ENCODE peak calls at places on chromosome 19, in five cellular contexts. O, U, I, G and W are unnamed samples.
A peak's percentile ranks its signal among the peaks of the same experiment; 100 is the strongest.

GRCh38 chr19:46340051-46340659 is 6.7 kb upstream of the PPP5C start:
- DNase-seq in O (no peak), U (no peak), I (no peak), G (no peak), W (no peak)

GRCh38 chr19:12834976-12835757 is 788 bp upstream of the RTBDN start:
- DNase-seq in O (no peak), U (peak; percentile 50), I (no peak), G (peak; percentile 73), W (no peak)

GRCh38 chr19:35429698-35430097 is 18.4 kb upstream of the FFAR2 start:
- DNase-seq in O (no peak), U (no peak), I (no peak), G (no peak), W (no peak)

GRCh38 chr19:47363758-47364529 is 14.8 kb downstream of the DHX34 start:
- DNase-seq in O (peak; percentile 6), U (no peak), I (no peak), G (peak; percentile 53), W (no peak)

GRCh38 chr19:47713046-47714021 is at the start of gene EHD2:
- DNase-seq in O (peak; percentile 78), U (peak; percentile 91), I (peak; percentile 82), G (peak; percentile 64), W (peak; percentile 93)

GRCh38 chr19:47020992-47021496 is 1.4 kb downstream of the NPAS1 start:
- DNase-seq in O (peak; percentile 24), U (no peak), I (no peak), G (peak; percentile 62), W (no peak)

GRCh38 chr19:50478901-50479715 is 2.5 kb upstream of the GARIN5A start:
- DNase-seq in O (peak; percentile 48), U (no peak), I (no peak), G (peak; percentile 83), W (no peak)

GRCh38 chr19:46861691-46862503 is 1.1 kb downstream of the ARHGAP35 start:
- DNase-seq in O (no peak), U (peak; percentile 49), I (no peak), G (no peak), W (no peak)

GRCh38 chr19:15265849-15266248 is 33.6 kb upstream of the EPHX3 start:
- DNase-seq in O (peak; percentile 95), U (peak; percentile 99), I (peak; percentile 98), G (no peak), W (peak; percentile 98)

GRCh38 chr19:2604747-2605329 is 97.7 kb downstream of the GNG7 start:
- DNase-seq in O (no peak), U (no peak), I (peak; percentile 61), G (no peak), W (no peak)

GRCh38 chr19:48991823-48992570 is 1.1 kb downstream of the GYS1 start:
- DNase-seq in O (peak; percentile 83), U (peak; percentile 60), I (peak; percentile 86), G (peak; percentile 51), W (no peak)

GRCh38 chr19:41175825-41176734 is 16.9 kb upstream of the CYP2S1 start:
- DNase-seq in O (peak; percentile 76), U (peak; percentile 54), I (no peak), G (peak; percentile 96), W (no peak)

GRCh38 chr19:45276284-45276687 is 25.2 kb downstream of the MARK4 start:
- DNase-seq in O (no peak), U (peak; percentile 67), I (no peak), G (no peak), W (no peak)

GRCh38 chr19:35895911-35896642 is 4.3 kb downstream of the NFKBID start:
- DNase-seq in O (no peak), U (no peak), I (no peak), G (no peak), W (no peak)

GRCh38 chr19:3362217-3362907 is 4.0 kb upstream of the NFIC start:
- DNase-seq in O (no peak), U (no peak), I (no peak), G (no peak), W (no peak)

GRCh38 chr19:18481505-18482222 is 40.2 kb downstream of the ELL start:
- DNase-seq in O (no peak), U (no peak), I (no peak), G (no peak), W (no peak)

GRCh38 chr19:48696353-48697010 is 711 bp downstream of the FUT2 start:
- DNase-seq in O (no peak), U (no peak), I (no peak), G (peak; percentile 68), W (no peak)

GRCh38 chr19:24140099-24140498 is 53.1 kb downstream of the ZNF254 start:
- DNase-seq in O (peak; percentile 71), U (no peak), I (no peak), G (no peak), W (no peak)

GRCh38 chr19:53871448-53871847 is 3.8 kb downstream of the MYADM start:
- DNase-seq in O (no peak), U (no peak), I (no peak), G (no peak), W (no peak)

GRCh38 chr19:45677351-45678230 is 9.6 kb downstream of the GIPR start:
- DNase-seq in O (peak; percentile 58), U (peak; percentile 64), I (no peak), G (peak; percentile 100), W (no peak)

GRCh38 chr19:28305513-28305912 is 907.4 kb downstream of the UQCRFS1 start:
- DNase-seq in O (no peak), U (no peak), I (no peak), G (no peak), W (no peak)

GRCh38 chr19:28309072-28309471 is 903.9 kb downstream of the UQCRFS1 start:
- DNase-seq in O (no peak), U (no peak), I (no peak), G (no peak), W (no peak)

GRCh38 chr19:28307963-28308362 is 905.0 kb downstream of the UQCRFS1 start:
- DNase-seq in O (no peak), U (no peak), I (no peak), G (no peak), W (no peak)

GRCh38 chr19:28303502-28303901 is 909.4 kb downstream of the UQCRFS1 start:
- DNase-seq in O (no peak), U (no peak), I (no peak), G (no peak), W (no peak)

DNA sequence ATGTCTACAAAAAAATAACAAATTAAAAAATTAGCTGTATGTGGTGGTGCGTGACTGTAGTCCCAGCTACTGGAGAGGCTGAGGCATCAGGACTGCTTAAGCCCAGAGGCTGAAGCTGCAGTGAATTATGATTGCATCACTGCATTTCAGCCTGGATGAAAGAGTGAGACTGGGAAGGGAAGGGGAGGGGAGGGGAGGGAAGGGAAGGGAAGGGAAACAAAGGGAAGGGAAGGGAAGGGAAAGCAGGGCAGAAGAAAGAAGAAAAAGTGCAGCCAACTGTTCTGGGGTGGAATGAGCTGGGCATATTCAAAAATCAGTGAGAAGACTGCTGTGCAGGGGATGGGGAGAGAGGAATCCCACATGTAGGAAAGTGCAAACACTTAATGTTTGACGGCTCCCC is 905.5 kb downstream of the UQCRFS1 start:
- DNase-seq in O (peak; percentile 79), U (no peak), I (no peak), G (no peak), W (no peak)
- TF ChIP-seq CTCF in O (no peak), U (no peak), I (no peak), G (no peak), W (no peak)

DNA sequence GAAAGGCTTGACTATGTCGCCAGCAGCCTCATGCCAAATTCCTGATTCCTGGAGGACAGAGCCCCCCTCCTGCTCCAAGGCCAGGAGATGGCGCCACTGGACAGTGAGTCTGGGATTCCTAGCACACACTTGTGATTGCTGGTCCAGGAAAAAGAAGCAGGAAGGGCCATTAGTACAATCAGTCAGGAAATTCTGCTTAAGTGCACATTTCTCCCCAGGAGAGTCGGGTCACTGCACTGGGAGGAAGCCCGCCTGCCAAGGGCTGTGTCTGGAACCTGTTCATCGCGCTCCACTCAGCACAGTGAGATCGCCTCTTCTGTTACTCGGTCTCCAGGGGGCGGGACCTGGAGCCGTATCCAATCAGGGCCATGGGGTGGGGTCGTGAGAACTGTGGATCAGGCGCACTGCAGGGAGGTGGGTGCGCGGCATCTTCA is 65.1 kb downstream of the ZNF823 start:
- DNase-seq in O (peak; percentile 71), U (peak; percentile 81), I (peak; percentile 75), G (peak; percentile 87), W (no peak)
- TF ChIP-seq CTCF in O (peak; percentile 89), U (peak; percentile 56), I (peak; percentile 58), G (peak; percentile 93), W (peak; percentile 68)

GRCh38 chr19:40147693-40148347 is 43.4 kb upstream of the MAP3K10 start:
- DNase-seq in O (peak; percentile 71), U (no peak), I (no peak), G (no peak), W (peak; percentile 73)

GRCh38 chr19:40143612-40144011 is 47.6 kb upstream of the MAP3K10 start:
- DNase-seq in O (peak; percentile 38), U (no peak), I (no peak), G (no peak), W (no peak)

GRCh38 chr19:40144151-40144550 is 47.1 kb upstream of the MAP3K10 start:
- DNase-seq in O (no peak), U (no peak), I (no peak), G (no peak), W (no peak)

GRCh38 chr19:40147338-40147692 is 43.9 kb upstream of the MAP3K10 start:
- DNase-seq in O (no peak), U (no peak), I (no peak), G (no peak), W (no peak)

DNA sequence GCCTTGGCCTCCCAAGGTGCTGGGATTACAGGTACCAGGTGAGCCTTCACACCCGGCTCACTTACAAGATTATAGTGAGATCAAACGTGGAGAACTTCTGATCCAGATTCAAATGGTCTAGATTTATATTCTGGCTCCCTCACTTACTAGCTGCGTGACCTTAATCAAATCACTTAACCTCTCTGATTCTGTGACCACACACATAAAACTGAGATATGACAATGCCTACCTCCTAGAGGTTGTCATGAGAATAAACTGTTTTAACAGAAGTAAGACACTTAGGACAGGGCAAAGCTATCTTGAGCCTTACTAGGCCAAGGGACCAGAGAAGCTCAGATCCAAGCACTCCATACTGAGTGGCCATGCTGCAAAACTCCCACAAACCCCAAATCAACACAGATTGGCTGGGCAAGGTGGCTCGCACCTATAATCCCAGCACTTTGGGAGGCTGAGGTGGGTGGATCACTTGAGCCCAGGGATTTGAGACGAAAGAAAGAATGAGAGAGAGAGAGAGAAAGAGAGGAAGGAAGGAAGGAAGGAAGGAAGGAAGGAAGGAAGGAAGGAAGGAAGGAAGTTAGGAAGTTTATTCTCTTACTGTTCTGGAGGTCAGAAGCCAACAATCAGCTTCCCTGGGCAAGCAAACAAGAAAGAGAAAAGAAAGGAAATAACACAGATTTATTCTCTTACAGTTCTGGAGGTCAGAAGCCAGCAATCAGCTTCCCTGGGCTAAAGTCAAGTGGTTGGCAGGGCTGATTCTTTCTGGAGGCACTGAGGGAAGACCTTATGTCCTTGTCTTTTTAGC is 46.1 kb upstream of the MAP3K10 start:
- DNase-seq in O (no peak), U (no peak), I (no peak), G (no peak), W (no peak)
- TF ChIP-seq CTCF in O (no peak), U (no peak), I (no peak), G (no peak), W (no peak)

GRCh38 chr19:29743681-29744080 is 28.6 kb upstream of the C19orf12 start:
- DNase-seq in O (no peak), U (no peak), I (no peak), G (no peak), W (no peak)

GRCh38 chr19:29741776-29742175 is 26.7 kb upstream of the C19orf12 start:
- DNase-seq in O (no peak), U (no peak), I (no peak), G (no peak), W (no peak)

GRCh38 chr19:29748996-29749395 is 33.9 kb upstream of the C19orf12 start:
- DNase-seq in O (no peak), U (no peak), I (no peak), G (no peak), W (no peak)

GRCh38 chr19:29741226-29741625 is 26.2 kb upstream of the C19orf12 start:
- DNase-seq in O (no peak), U (no peak), I (no peak), G (no peak), W (no peak)

GRCh38 chr19:29745253-29745652 is 30.2 kb upstream of the C19orf12 start:
- DNase-seq in O (no peak), U (no peak), I (no peak), G (peak; percentile 72), W (no peak)
- TF ChIP-seq CTCF in O (peak; percentile 23), U (no peak), I (no peak), G (peak; percentile 72), W (peak; percentile 15)